ENCODE peak calls at places on chromosomes 7 and 10, in four cellular contexts. T is activated CD4-positive, alpha-beta T cell treated with anti-CD3 and anti-CD28 coated beads for 48 hours; K is activated naive CD4-positive, alpha-beta T cell treated with Interleukin-2 at 50 U/mL for 16 hours; M is nucleus accumbens. Y is an unnamed sample.

GRCh38 chr10:97867220-97867800 is 17.7 kb downstream of the GOLGA7B start:
- DNase-seq in T (no peak), K (no peak), M (no peak), Y (no peak)

GRCh38 chr10:94123253-94123995 is 129.7 kb downstream of the PLCE1 start:
- DNase-seq in T (no peak), K (no peak), M (no peak), Y (no peak)

GRCh38 chr7:112272921-112273561 is 66.5 kb downstream of the ZNF277 start:
- DNase-seq in T (peak), K (no peak), M (no peak), Y (no peak)

GRCh38 chr7:79713281-79713680 is 259.8 kb upstream of the MAGI2 start:
- DNase-seq in T (no peak), K (no peak), M (no peak), Y (no peak)

GRCh38 chr7:87113077-87113476 is 39.2 kb upstream of the DMTF1 start:
- DNase-seq in T (no peak), K (no peak), M (no peak), Y (no peak)

GRCh38 chr7:95690367-95690947 is 81.9 kb upstream of the DYNC1I1 start:
- DNase-seq in T (no peak), K (no peak), M (peak), Y (no peak)

GRCh38 chr10:75899816-75900357 is 468.5 kb downstream of the LRMDA start:
- DNase-seq in T (no peak), K (no peak), M (no peak), Y (no peak)

GRCh38 chr7:91567111-91568012 is 303.1 kb downstream of the FZD1 start:
- DNase-seq in T (no peak), K (no peak), M (peak), Y (no peak)

GRCh38 chr7:108196004-108196403 is 65.8 kb upstream of the LAMB4 start:
- DNase-seq in T (no peak), K (no peak), M (no peak), Y (no peak)

GRCh38 chr7:44101966-44102845 is 1.9 kb upstream of the AEBP1 start:
- DNase-seq in T (no peak), K (no peak), M (no peak), Y (no peak)

GRCh38 chr7:131225619-131226101 is 102.0 kb upstream of the MKLN1 start:
- DNase-seq in T (no peak), K (no peak), M (no peak), Y (no peak)

GRCh38 chr10:127989481-127989964 is 82.6 kb downstream of the PTPRE start:
- DNase-seq in T (no peak), K (no peak), M (no peak), Y (peak)

GRCh38 chr10:4810093-4810492 is 15.9 kb upstream of the AKR1E2 start:
- DNase-seq in T (no peak), K (no peak), M (no peak), Y (no peak)

GRCh38 chr7:55550010-55550409 is 22.3 kb downstream of the VOPP1 start:
- DNase-seq in T (no peak), K (no peak), M (no peak), Y (no peak)

GRCh38 chr7:98774893-98775292 is 94.9 kb downstream of the TMEM130 start:
- DNase-seq in T (no peak), K (no peak), M (no peak), Y (no peak)

GRCh38 chr7:44617225-44617885 is 10.9 kb downstream of the OGDH start:
- DNase-seq in T (peak), K (peak), M (no peak), Y (peak)

GRCh38 chr10:11250304-11250703 is 232.6 kb downstream of the CELF2 start:
- DNase-seq in T (no peak), K (no peak), M (no peak), Y (no peak)

GRCh38 chr10:89389254-89389653 is 3.2 kb upstream of the IFIT1 start:
- DNase-seq in T (no peak), K (no peak), M (no peak), Y (no peak)

GRCh38 chr10:50577681-50578350 is 45.9 kb downstream of the SGMS1 start:
- DNase-seq in T (no peak), K (no peak), M (peak), Y (no peak)

GRCh38 chr10:17527530-17528146 is 73.2 kb upstream of the ST8SIA6 start:
- DNase-seq in T (no peak), K (no peak), M (no peak), Y (no peak)

GRCh38 chr10:27390681-27391080 is 113.4 kb upstream of the RAB18 start:
- DNase-seq in T (no peak), K (no peak), M (no peak), Y (no peak)

GRCh38 chr10:79346012-79346340 is 1.3 kb upstream of the PPIF start:
- DNase-seq in T (no peak), K (no peak), M (no peak), Y (no peak)

GRCh38 chr7:98930921-98931320 is 52.6 kb downstream of the TRRAP start:
- DNase-seq in T (no peak), K (peak), M (no peak), Y (peak)

GRCh38 chr10:6995846-6996245 is 415.0 kb downstream of the SFMBT2 start:
- DNase-seq in T (no peak), K (no peak), M (no peak), Y (no peak)

GRCh38 chr7:98867271-98867701 is 2.5 kb downstream of the TMEM130 start:
- DNase-seq in T (no peak), K (no peak), M (no peak), Y (no peak)

Y was measured in activated effector memory CD4-positive, alpha-beta T cell treated with anti-CD3 and anti-CD28 coated beads, Interleukin-2, amount 50 U/mL, for 16 hours.